ENCODE peak calls at places on chromosome 2, in seven cellular contexts. One of them, this sample, is unnamed.

GRCh38 chr2:25354116-25354515 is 12.4 kb upstream of the DNMT3A start:
- DNase-seq in effector memory CD8-positive, alpha-beta T cell: no peak
- DNase-seq in astrocyte: no peak
- DNase-seq in neural progenitor cell: no peak
- DNase-seq in GM12891: no peak
- DNase-seq in NCI-H1092 treated with DMSO at 0.1 percent for 48 hours: no peak
- DNase-seq in epithelial cell of esophagus: no peak
- DNase-seq in this sample: no peak

GRCh38 chr2:221454459-221455105 is 117.5 kb downstream of the EPHA4 start:
- DNase-seq in neural progenitor cell: no peak
- DNase-seq in astrocyte: no peak
- DNase-seq in NCI-H1092 treated with DMSO at 0.1 percent for 48 hours: no peak
- DNase-seq in effector memory CD8-positive, alpha-beta T cell: no peak
- DNase-seq in epithelial cell of esophagus: no peak
- DNase-seq in GM12891: no peak
- DNase-seq in this sample: no peak

GRCh38 chr2:207166349-207167128 is 791 bp upstream of the KLF7 start:
- DNase-seq in neural progenitor cell: peak; percentile 92
- DNase-seq in astrocyte: peak; percentile 67
- DNase-seq in epithelial cell of esophagus: peak; percentile 76
- DNase-seq in NCI-H1092 treated with DMSO at 0.1 percent for 48 hours: peak; percentile 74
- DNase-seq in effector memory CD8-positive, alpha-beta T cell: peak; percentile 17
- DNase-seq in GM12891: peak; percentile 43
- DNase-seq in this sample: peak; percentile 28

GRCh38 chr2:173126819-173127218 is 51.2 kb downstream of the MAP3K20 start:
- DNase-seq in GM12891: no peak
- DNase-seq in epithelial cell of esophagus: no peak
- DNase-seq in astrocyte: peak; percentile 69
- DNase-seq in effector memory CD8-positive, alpha-beta T cell: no peak
- DNase-seq in neural progenitor cell: no peak
- DNase-seq in NCI-H1092 treated with DMSO at 0.1 percent for 48 hours: no peak
- DNase-seq in this sample: no peak

GRCh38 chr2:48600917-48601316 is 16.7 kb upstream of the GTF2A1L start:
- DNase-seq in astrocyte: peak; percentile 83
- DNase-seq in effector memory CD8-positive, alpha-beta T cell: no peak
- DNase-seq in epithelial cell of esophagus: peak; percentile 6
- DNase-seq in NCI-H1092 treated with DMSO at 0.1 percent for 48 hours: no peak
- DNase-seq in neural progenitor cell: no peak
- DNase-seq in GM12891: no peak
- DNase-seq in this sample: no peak

GRCh38 chr2:217573565-217573964 is 429.2 kb downstream of the TNS1 start:
- DNase-seq in astrocyte: peak; percentile 78
- DNase-seq in epithelial cell of esophagus: peak; percentile 16
- DNase-seq in NCI-H1092 treated with DMSO at 0.1 percent for 48 hours: no peak
- DNase-seq in effector memory CD8-positive, alpha-beta T cell: no peak
- DNase-seq in GM12891: no peak
- DNase-seq in neural progenitor cell: no peak
- DNase-seq in this sample: no peak

GRCh38 chr2:65231892-65232477 is 4.4 kb downstream of the ACTR2 start:
- DNase-seq in effector memory CD8-positive, alpha-beta T cell: peak; percentile 2
- DNase-seq in NCI-H1092 treated with DMSO at 0.1 percent for 48 hours: no peak
- DNase-seq in neural progenitor cell: no peak
- DNase-seq in epithelial cell of esophagus: peak; percentile 18
- DNase-seq in astrocyte: peak; percentile 58
- DNase-seq in GM12891: no peak
- DNase-seq in this sample: no peak

GRCh38 chr2:158554948-158555347 is 98.2 kb downstream of the PKP4 start:
- DNase-seq in effector memory CD8-positive, alpha-beta T cell: no peak
- DNase-seq in astrocyte: no peak
- DNase-seq in epithelial cell of esophagus: no peak
- DNase-seq in NCI-H1092 treated with DMSO at 0.1 percent for 48 hours: no peak
- DNase-seq in neural progenitor cell: no peak
- DNase-seq in GM12891: no peak
- DNase-seq in this sample: no peak

GRCh38 chr2:31893093-31893492 is 117.7 kb downstream of the MEMO1 start:
- DNase-seq in neural progenitor cell: peak; percentile 20
- DNase-seq in effector memory CD8-positive, alpha-beta T cell: no peak
- DNase-seq in GM12891: no peak
- DNase-seq in epithelial cell of esophagus: no peak
- DNase-seq in astrocyte: no peak
- DNase-seq in NCI-H1092 treated with DMSO at 0.1 percent for 48 hours: no peak
- DNase-seq in this sample: no peak

GRCh38 chr2:152098798-152099654 is at the start of gene CACNB4:
- DNase-seq in epithelial cell of esophagus: peak; percentile 3
- DNase-seq in GM12891: peak; percentile 50
- DNase-seq in neural progenitor cell: peak; percentile 66
- DNase-seq in astrocyte: no peak
- DNase-seq in NCI-H1092 treated with DMSO at 0.1 percent for 48 hours: no peak
- DNase-seq in effector memory CD8-positive, alpha-beta T cell: no peak
- DNase-seq in this sample: no peak

GRCh38 chr2:209476367-209477191 is 52.7 kb downstream of the MAP2 start:
- DNase-seq in astrocyte: peak; percentile 82
- DNase-seq in epithelial cell of esophagus: peak; percentile 51
- DNase-seq in effector memory CD8-positive, alpha-beta T cell: no peak
- DNase-seq in NCI-H1092 treated with DMSO at 0.1 percent for 48 hours: peak; percentile 94
- DNase-seq in neural progenitor cell: no peak
- DNase-seq in GM12891: no peak
- DNase-seq in this sample: no peak

GRCh38 chr2:152542995-152543481 is 174.2 kb downstream of the PRPF40A start:
- DNase-seq in epithelial cell of esophagus: peak; percentile 86
- DNase-seq in NCI-H1092 treated with DMSO at 0.1 percent for 48 hours: no peak
- DNase-seq in neural progenitor cell: peak; percentile 77
- DNase-seq in GM12891: no peak
- DNase-seq in astrocyte: peak; percentile 99
- DNase-seq in effector memory CD8-positive, alpha-beta T cell: no peak
- DNase-seq in this sample: no peak

GRCh38 chr2:196331143-196331542 is 159.8 kb upstream of the STK17B start:
- DNase-seq in astrocyte: peak; percentile 85
- DNase-seq in NCI-H1092 treated with DMSO at 0.1 percent for 48 hours: no peak
- DNase-seq in epithelial cell of esophagus: peak; percentile 11
- DNase-seq in neural progenitor cell: no peak
- DNase-seq in GM12891: no peak
- DNase-seq in effector memory CD8-positive, alpha-beta T cell: no peak
- DNase-seq in this sample: no peak

GRCh38 chr2:135212757-135213156 is 160.7 kb downstream of the RAB3GAP1 start:
- DNase-seq in GM12891: no peak
- DNase-seq in NCI-H1092 treated with DMSO at 0.1 percent for 48 hours: no peak
- DNase-seq in epithelial cell of esophagus: no peak
- DNase-seq in effector memory CD8-positive, alpha-beta T cell: no peak
- DNase-seq in astrocyte: peak; percentile 58
- DNase-seq in neural progenitor cell: peak; percentile 37
- DNase-seq in this sample: no peak

GRCh38 chr2:112493858-112494648 is 12.1 kb downstream of the TTL start:
- DNase-seq in epithelial cell of esophagus: peak; percentile 89
- DNase-seq in effector memory CD8-positive, alpha-beta T cell: no peak
- DNase-seq in neural progenitor cell: no peak
- DNase-seq in GM12891: no peak
- DNase-seq in NCI-H1092 treated with DMSO at 0.1 percent for 48 hours: no peak
- DNase-seq in astrocyte: peak; percentile 57
- DNase-seq in this sample: no peak

GRCh38 chr2:437772-438393 is 150.0 kb upstream of the ALKAL2 start:
- DNase-seq in astrocyte: no peak
- DNase-seq in neural progenitor cell: no peak
- DNase-seq in effector memory CD8-positive, alpha-beta T cell: peak; percentile 67
- DNase-seq in NCI-H1092 treated with DMSO at 0.1 percent for 48 hours: peak; percentile 6
- DNase-seq in epithelial cell of esophagus: no peak
- DNase-seq in GM12891: peak; percentile 60
- DNase-seq in this sample: peak; percentile 35

GRCh38 chr2:25822190-25823117 is 55.8 kb downstream of the ASXL2 start:
- DNase-seq in epithelial cell of esophagus: peak; percentile 29
- DNase-seq in neural progenitor cell: peak; percentile 28
- DNase-seq in NCI-H1092 treated with DMSO at 0.1 percent for 48 hours: no peak
- DNase-seq in effector memory CD8-positive, alpha-beta T cell: peak; percentile 52
- DNase-seq in astrocyte: peak; percentile 10
- DNase-seq in GM12891: no peak
- DNase-seq in this sample: peak; percentile 46

GRCh38 chr2:142286618-142287017 is 155.8 kb upstream of the LRP1B start:
- DNase-seq in NCI-H1092 treated with DMSO at 0.1 percent for 48 hours: no peak
- DNase-seq in astrocyte: no peak
- DNase-seq in epithelial cell of esophagus: peak; percentile 44
- DNase-seq in GM12891: no peak
- DNase-seq in effector memory CD8-positive, alpha-beta T cell: no peak
- DNase-seq in neural progenitor cell: peak; percentile 76
- DNase-seq in this sample: no peak

GRCh38 chr2:165505514-165505913 is 36.0 kb downstream of the CSRNP3 start:
- DNase-seq in NCI-H1092 treated with DMSO at 0.1 percent for 48 hours: no peak
- DNase-seq in GM12891: no peak
- DNase-seq in astrocyte: peak; percentile 76
- DNase-seq in epithelial cell of esophagus: no peak
- DNase-seq in effector memory CD8-positive, alpha-beta T cell: no peak
- DNase-seq in neural progenitor cell: no peak
- DNase-seq in this sample: no peak

GRCh38 chr2:216658702-216659231 is 25.5 kb downstream of the IGFBP2 start:
- DNase-seq in effector memory CD8-positive, alpha-beta T cell: no peak
- DNase-seq in NCI-H1092 treated with DMSO at 0.1 percent for 48 hours: no peak
- DNase-seq in astrocyte: no peak
- DNase-seq in neural progenitor cell: no peak
- DNase-seq in epithelial cell of esophagus: peak; percentile 40
- DNase-seq in GM12891: no peak
- DNase-seq in this sample: no peak

GRCh38 chr2:43293744-43294695 is 67.6 kb upstream of the ZFP36L2 start:
- DNase-seq in neural progenitor cell: no peak
- DNase-seq in NCI-H1092 treated with DMSO at 0.1 percent for 48 hours: no peak
- DNase-seq in epithelial cell of esophagus: peak; percentile 98
- DNase-seq in effector memory CD8-positive, alpha-beta T cell: no peak
- DNase-seq in GM12891: peak; percentile 53
- DNase-seq in astrocyte: peak; percentile 99
- DNase-seq in this sample: no peak

GRCh38 chr2:8915941-8916340 is 78.5 kb upstream of the KIDINS220 start:
- DNase-seq in epithelial cell of esophagus: no peak
- DNase-seq in effector memory CD8-positive, alpha-beta T cell: no peak
- DNase-seq in NCI-H1092 treated with DMSO at 0.1 percent for 48 hours: no peak
- DNase-seq in GM12891: no peak
- DNase-seq in neural progenitor cell: no peak
- DNase-seq in astrocyte: no peak
- DNase-seq in this sample: no peak

GRCh38 chr2:149928026-149928425 is 340.5 kb upstream of the MMADHC start:
- DNase-seq in NCI-H1092 treated with DMSO at 0.1 percent for 48 hours: peak; percentile 2
- DNase-seq in GM12891: no peak
- DNase-seq in neural progenitor cell: no peak
- DNase-seq in effector memory CD8-positive, alpha-beta T cell: no peak
- DNase-seq in epithelial cell of esophagus: no peak
- DNase-seq in astrocyte: no peak
- DNase-seq in this sample: no peak

GRCh38 chr2:38057651-38058410 is 18.1 kb downstream of the CYP1B1 start:
- DNase-seq in neural progenitor cell: no peak
- DNase-seq in astrocyte: no peak
- DNase-seq in GM12891: no peak
- DNase-seq in effector memory CD8-positive, alpha-beta T cell: no peak
- DNase-seq in epithelial cell of esophagus: peak; percentile 57
- DNase-seq in NCI-H1092 treated with DMSO at 0.1 percent for 48 hours: no peak
- DNase-seq in this sample: no peak

GRCh38 chr2:29272311-29272710 is 157.1 kb downstream of the CLIP4 start:
- DNase-seq in epithelial cell of esophagus: peak; percentile 20
- DNase-seq in effector memory CD8-positive, alpha-beta T cell: no peak
- DNase-seq in NCI-H1092 treated with DMSO at 0.1 percent for 48 hours: no peak
- DNase-seq in astrocyte: no peak
- DNase-seq in GM12891: no peak
- DNase-seq in neural progenitor cell: no peak
- DNase-seq in this sample: no peak

This sample was measured in central memory CD8-positive, alpha-beta T cell.